ENCODE peak calls at places on chromosomes 12 and 14, in four cellular contexts. E is K562, S is HCT116, I is SK-N-SH. B is an unnamed sample.
A peak's percentile ranks its signal among the peaks of the same experiment; 100 is the strongest.

GRCh38 chr12:89574736-89575208 is 48.9 kb upstream of the POC1B start:
- DNase-seq in E (peak; percentile 71), S (no peak), I (no peak), B (peak; percentile 72)

GRCh38 chr12:52389313-52390207 is 4.1 kb upstream of the KRT84 start:
- DNase-seq in E (no peak), S (no peak), I (no peak), B (no peak)

GRCh38 chr12:15155271-15155670 is 65.9 kb downstream of the RERG start:
- DNase-seq in E (no peak), S (no peak), I (no peak), B (peak; percentile 21)

GRCh38 chr14:77409131-77409533 is 14.2 kb downstream of the NOXRED1 start:
- DNase-seq in E (no peak), S (peak; percentile 21), I (no peak), B (no peak)

GRCh38 chr12:51687142-51687935 is 96.3 kb downstream of the SCN8A start:
- DNase-seq in E (no peak), S (no peak), I (no peak), B (peak; percentile 74)

GRCh38 chr12:52210186-52210924 is 18.5 kb upstream of the KRT80 start:
- DNase-seq in E (no peak), S (no peak), I (no peak), B (no peak)

GRCh38 chr12:39581592-39581991 is 38.0 kb downstream of the ABCD2 start:
- DNase-seq in E (no peak), S (peak; percentile 8), I (no peak), B (peak; percentile 29)

GRCh38 chr14:94328196-94328595 is 5.1 kb upstream of the SERPINA6 start:
- DNase-seq in E (no peak), S (no peak), I (no peak), B (no peak)

GRCh38 chr12:54684636-54685630 is 36.8 kb upstream of the DCD start:
- DNase-seq in E (no peak), S (no peak), I (no peak), B (no peak)

GRCh38 chr12:40892528-40892927 is 200.3 kb downstream of the CNTN1 start:
- DNase-seq in E (no peak), S (no peak), I (no peak), B (no peak)

GRCh38 chr14:67806228-67806627 is 10.2 kb downstream of the ZFYVE26 start:
- DNase-seq in E (no peak), S (no peak), I (no peak), B (no peak)

GRCh38 chr12:80805106-80805505 is 88.4 kb downstream of the MYF5 start:
- DNase-seq in E (no peak), S (no peak), I (no peak), B (no peak)

GRCh38 chr12:4001031-4001430 is 127.8 kb upstream of the PARP11 start:
- DNase-seq in E (no peak), S (no peak), I (no peak), B (no peak)

GRCh38 chr14:64628940-64629403 is 75.3 kb upstream of the PLEKHG3 start:
- DNase-seq in E (no peak), S (no peak), I (peak; percentile 30), B (no peak)

GRCh38 chr12:131511391-131511802 is 199.5 kb upstream of the SFSWAP start:
- DNase-seq in E (no peak), S (peak; percentile 3), I (no peak), B (peak; percentile 12)

GRCh38 chr12:105451211-105451610 is 120.7 kb downstream of the C12orf75 start:
- DNase-seq in E (no peak), S (no peak), I (no peak), B (no peak)

GRCh38 chr12:105741786-105742566 is 396.8 kb downstream of the NUAK1 start:
- DNase-seq in E (no peak), S (no peak), I (no peak), B (peak; percentile 47)

GRCh38 chr14:75254381-75254821 is 24.2 kb upstream of the FOS start:
- DNase-seq in E (no peak), S (no peak), I (no peak), B (no peak)

GRCh38 chr12:116832353-116832752 is 48.9 kb downstream of the HRK start:
- DNase-seq in E (no peak), S (no peak), I (no peak), B (no peak)

GRCh38 chr14:33475623-33476022 is 475.3 kb downstream of the EGLN3 start:
- DNase-seq in E (no peak), S (no peak), I (peak; percentile 56), B (peak; percentile 88)

GRCh38 chr12:59056931-59057330 is 136.6 kb upstream of the LRIG3 start:
- DNase-seq in E (no peak), S (no peak), I (no peak), B (peak; percentile 29)

GRCh38 chr14:91350813-91351507 is 66.7 kb downstream of the CCDC88C start:
- DNase-seq in E (no peak), S (no peak), I (no peak), B (no peak)

GRCh38 chr12:128258866-128259555 is 8.0 kb upstream of the TMEM132C start:
- DNase-seq in E (no peak), S (no peak), I (peak; percentile 40), B (no peak)

GRCh38 chr12:78964521-78964920 is 99.9 kb downstream of the SYT1 start:
- DNase-seq in E (no peak), S (no peak), I (no peak), B (no peak)

GRCh38 chr14:88682495-88683114 is 110.1 kb downstream of the EML5 start:
- DNase-seq in E (peak; percentile 4), S (no peak), I (peak; percentile 65), B (no peak)

GRCh38 chr12:105799103-105799502 is 339.7 kb downstream of the NUAK1 start:
- DNase-seq in E (no peak), S (no peak), I (no peak), B (no peak)

GRCh38 chr12:110426300-110426910 is 22.9 kb upstream of the ANAPC7 start:
- DNase-seq in E (no peak), S (no peak), I (peak; percentile 54), B (no peak)

GRCh38 chr14:104683653-104684448 is 5.6 kb upstream of the INF2 start:
- DNase-seq in E (no peak), S (no peak), I (no peak), B (no peak)

GRCh38 chr14:104680056-104680805 is 9.2 kb upstream of the INF2 start:
- DNase-seq in E (peak; percentile 36), S (no peak), I (no peak), B (peak; percentile 67)

GRCh38 chr14:104681689-104682074 is 7.7 kb upstream of the INF2 start:
- DNase-seq in E (no peak), S (no peak), I (peak; percentile 85), B (peak; percentile 91)

GRCh38 chr14:104680806-104681688 is 8.4 kb upstream of the INF2 start:
- DNase-seq in E (no peak), S (no peak), I (no peak), B (peak; percentile 77)

GRCh38 chr14:104682107-104682593 is 7.3 kb upstream of the INF2 start:
- DNase-seq in E (no peak), S (no peak), I (peak; percentile 81), B (no peak)
- H3K27me3 ChIP-seq in E (no peaks in the 10 kb centered on the region), S (no peaks in the 10 kb centered on the region), I (no peaks in the 10 kb centered on the region), B (no peaks in the 10 kb centered on the region)

GRCh38 chr12:70837026-70837425 is 83.5 kb downstream of the PTPRR start:
- DNase-seq in E (no peak), S (no peak), I (no peak), B (no peak)

GRCh38 chr12:70840966-70841365 is 79.6 kb downstream of the PTPRR start:
- DNase-seq in E (no peak), S (no peak), I (no peak), B (no peak)

GRCh38 chr12:70839544-70839943 is 81.0 kb downstream of the PTPRR start:
- DNase-seq in E (no peak), S (no peak), I (no peak), B (no peak)

GRCh38 chr12:70831538-70831937 is 89.0 kb downstream of the PTPRR start:
- DNase-seq in E (peak; percentile 23), S (peak; percentile 21), I (no peak), B (no peak)

DNA sequence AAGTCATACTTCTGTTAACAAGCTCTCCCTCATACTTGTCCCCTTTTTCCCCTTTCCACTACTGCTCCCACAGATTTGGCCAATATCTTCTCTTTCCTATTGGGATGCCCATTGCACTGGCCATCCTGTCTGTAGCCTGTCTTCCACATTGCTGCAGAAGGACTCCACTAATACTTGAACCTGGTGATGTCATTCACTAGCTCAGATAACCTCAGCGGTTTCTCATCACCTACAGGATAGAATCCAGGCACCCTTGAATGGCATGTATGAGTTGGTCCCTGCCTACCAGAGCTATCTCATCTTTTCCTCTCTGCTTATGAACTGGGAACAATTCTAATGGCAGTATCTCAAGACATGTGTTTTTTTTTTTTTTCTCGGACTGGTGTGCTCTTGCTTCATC is 84.6 kb downstream of the PTPRR start:
- DNase-seq in E (no peak), S (no peak), I (no peak), B (no peak)
- TF ChIP-seq MAX in E (no peak), S (no peak), I (no peak), B (no peak)

GRCh38 chr12:102956738-102957338 is 636 bp upstream of the ASCL1 start:
- DNase-seq in E (no peak), S (no peak), I (no peak), B (no peak)

GRCh38 chr12:102957339-102958050 is at the start of gene ASCL1:
- DNase-seq in E (no peak), S (no peak), I (peak; percentile 83), B (peak; percentile 11)

GRCh38 chr12:102959391-102959790 is 1.9 kb downstream of the ASCL1 start:
- DNase-seq in E (no peak), S (no peak), I (no peak), B (no peak)

GRCh38 chr12:102958830-102959176 is 1.3 kb downstream of the ASCL1 start:
- DNase-seq in E (no peak), S (no peak), I (no peak), B (no peak)

DNA sequence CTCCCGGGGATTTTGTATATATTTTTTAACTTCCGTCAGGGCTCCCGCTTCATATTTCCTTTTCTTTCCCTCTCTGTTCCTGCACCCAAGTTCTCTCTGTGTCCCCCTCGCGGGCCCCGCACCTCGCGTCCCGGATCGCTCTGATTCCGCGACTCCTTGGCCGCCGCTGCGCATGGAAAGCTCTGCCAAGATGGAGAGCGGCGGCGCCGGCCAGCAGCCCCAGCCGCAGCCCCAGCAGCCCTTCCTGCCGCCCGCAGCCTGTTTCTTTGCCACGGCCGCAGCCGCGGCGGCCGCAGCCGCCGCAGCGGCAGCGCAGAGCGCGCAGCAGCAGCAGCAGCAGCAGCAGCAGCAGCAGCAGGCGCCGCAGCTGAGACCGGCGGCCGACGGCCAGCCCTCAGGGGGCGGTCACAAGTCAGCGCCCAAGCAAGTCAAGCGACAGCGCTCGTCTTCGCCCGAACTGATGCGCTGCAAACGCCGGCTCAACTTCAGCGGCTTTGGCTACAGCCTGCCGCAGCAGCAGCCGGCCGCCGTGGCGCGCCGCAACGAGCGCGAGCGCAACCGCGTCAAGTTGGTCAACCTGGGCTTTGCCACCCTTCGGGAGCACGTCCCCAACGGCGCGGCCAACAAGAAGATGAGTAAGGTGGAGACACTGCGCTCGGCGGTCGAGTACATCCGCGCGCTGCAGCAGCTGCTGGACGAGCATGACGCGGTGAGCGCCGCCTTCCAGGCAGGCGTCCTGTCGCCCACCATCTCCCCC is 777 bp downstream of the ASCL1 start:
- DNase-seq in E (no peak), S (no peak), I (peak; percentile 80), B (peak; percentile 35)
- H3K27me3 ChIP-seq in E (peaks cover 27% of the 10 kb centered on the region), S (peaks cover 11% of the 10 kb centered on the region), I (no peaks in the 10 kb centered on the region), B (peaks cover 76% of the 10 kb centered on the region)

DNA sequence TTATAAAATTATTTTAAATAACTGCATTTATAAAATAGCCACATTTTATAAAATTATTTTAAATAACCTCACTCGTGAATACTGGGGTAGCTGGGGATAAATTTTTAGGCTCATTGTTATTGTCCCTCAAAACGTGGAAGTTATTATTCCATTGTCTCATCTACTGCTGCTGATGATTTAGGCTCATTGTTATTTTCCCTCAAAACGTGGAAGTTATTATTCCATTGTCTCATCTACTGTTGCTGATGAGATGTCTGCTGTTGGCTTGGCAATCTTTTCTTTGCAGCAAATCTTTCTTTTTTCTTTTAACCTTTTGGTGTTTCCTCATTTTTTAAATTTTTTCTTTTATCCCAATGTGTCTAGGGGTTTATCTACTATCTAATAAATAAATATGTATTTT is 182.6 kb upstream of the PZP start:
- DNase-seq in E (no peak), S (no peak), I (no peak), B (no peak)
- TF ChIP-seq MAX in E (no peak), S (no peak), I (no peak), B (no peak)